ENCODE peak calls at places on chromosomes 2 and 18, in four cellular contexts. Y is NCI-H1092 treated with DMSO at 0.1 percent for 48 hours, F is EH, T is trophoblast cell. S is an unnamed sample.

GRCh38 chr2:43559391-43560230 is 36.2 kb downstream of the THADA start:
- DNase-seq in Y (no peak), F (no peak), T (no peak), S (no peak)

GRCh38 chr18:70322928-70323327 is 34.1 kb downstream of the SOCS6 start:
- DNase-seq in Y (no peak), F (no peak), T (no peak), S (no peak)

GRCh38 chr18:57581301-57581934 is 5.1 kb downstream of the FECH start:
- DNase-seq in Y (no peak), F (no peak), T (peak), S (no peak)

GRCh38 chr2:46909771-46910419 is 5.7 kb downstream of the MCFD2 start:
- DNase-seq in Y (no peak), F (peak), T (no peak), S (no peak)

GRCh38 chr2:32862269-32863055 is 84.3 kb upstream of the LTBP1 start:
- DNase-seq in Y (no peak), F (no peak), T (no peak), S (no peak)

GRCh38 chr2:199692489-199692888 is 158.5 kb downstream of the FTCDNL1 start:
- DNase-seq in Y (peak), F (no peak), T (no peak), S (peak)

GRCh38 chr2:31381601-31382000 is 32.9 kb downstream of the XDH start:
- DNase-seq in Y (no peak), F (no peak), T (peak), S (no peak)

GRCh38 chr2:126715111-126715510 is 59.2 kb downstream of the GYPC start:
- DNase-seq in Y (no peak), F (no peak), T (no peak), S (no peak)

GRCh38 chr2:40451926-40452605 is at the start of gene SLC8A1:
- DNase-seq in Y (peak), F (peak), T (peak), S (peak)

GRCh38 chr2:27522400-27522945 is 25.8 kb downstream of the GCKR start:
- DNase-seq in Y (no peak), F (no peak), T (peak), S (no peak)

GRCh38 chr2:105739408-105739807 is 5.3 kb upstream of the NCK2 start:
- DNase-seq in Y (no peak), F (peak), T (no peak), S (no peak)

GRCh38 chr2:9110893-9111569 is 95.6 kb upstream of the ASAP2 start:
- DNase-seq in Y (no peak), F (peak), T (no peak), S (no peak)